ENCODE peak calls at places on chromosomes 3 and 15, in eight cellular contexts. One of them, this sample, is unnamed. For H3K36me3, the result is how much of the 10 kb centered on the place peaks cover.

GRCh38 chr15:100929641-100930042 is 10.5 kb downstream of the LRRK1 start:
- DNase-seq in brain microvascular endothelial cell: no peak
- DNase-seq in ovary: no peak
- DNase-seq in lung: no peak
- DNase-seq in mammary epithelial cell: peak
- DNase-seq in left ventricle myocardium inferior: no peak
- DNase-seq in psoas muscle: no peak
- DNase-seq in Caco-2: no peak
- DNase-seq in this sample: no peak

GRCh38 chr3:58120075-58120812 is 90.5 kb downstream of the DNASE1L3 start:
- DNase-seq in brain microvascular endothelial cell: no peak
- DNase-seq in ovary: no peak
- DNase-seq in lung: no peak
- DNase-seq in mammary epithelial cell: no peak
- DNase-seq in left ventricle myocardium inferior: no peak
- DNase-seq in psoas muscle: no peak
- DNase-seq in Caco-2: no peak
- DNase-seq in this sample: no peak

GRCh38 chr15:95371664-95372063 is 958.8 kb upstream of the NR2F2 start:
- DNase-seq in brain microvascular endothelial cell: peak
- DNase-seq in ovary: no peak
- DNase-seq in lung: no peak
- DNase-seq in mammary epithelial cell: peak
- DNase-seq in left ventricle myocardium inferior: no peak
- DNase-seq in psoas muscle: no peak
- DNase-seq in Caco-2: no peak
- DNase-seq in this sample: no peak

GRCh38 chr3:134007819-134008218 is 21.9 kb downstream of the SLCO2A1 start:
- DNase-seq in brain microvascular endothelial cell: no peak
- DNase-seq in ovary: no peak
- DNase-seq in lung: no peak
- DNase-seq in mammary epithelial cell: no peak
- DNase-seq in left ventricle myocardium inferior: no peak
- DNase-seq in psoas muscle: no peak
- DNase-seq in Caco-2: no peak
- DNase-seq in this sample: no peak

GRCh38 chr3:23859839-23860382 is 54.2 kb downstream of the UBE2E1 start:
- DNase-seq in brain microvascular endothelial cell: no peak
- DNase-seq in ovary: no peak
- DNase-seq in lung: no peak
- DNase-seq in mammary epithelial cell: no peak
- DNase-seq in left ventricle myocardium inferior: no peak
- DNase-seq in psoas muscle: no peak
- DNase-seq in Caco-2: no peak
- DNase-seq in this sample: no peak

GRCh38 chr15:32222716-32223115 is 180.4 kb downstream of the GOLGA8K start:
- DNase-seq in brain microvascular endothelial cell: no peak
- DNase-seq in ovary: no peak
- DNase-seq in lung: no peak
- DNase-seq in mammary epithelial cell: no peak
- DNase-seq in left ventricle myocardium inferior: no peak
- DNase-seq in psoas muscle: no peak
- DNase-seq in Caco-2: no peak
- DNase-seq in this sample: no peak

GRCh38 chr15:70474682-70475438 is 288.5 kb downstream of the UACA start:
- DNase-seq in brain microvascular endothelial cell: peak
- DNase-seq in ovary: no peak
- DNase-seq in lung: peak
- DNase-seq in mammary epithelial cell: peak
- DNase-seq in left ventricle myocardium inferior: peak
- DNase-seq in psoas muscle: peak
- DNase-seq in Caco-2: no peak
- DNase-seq in this sample: no peak

GRCh38 chr15:61828860-61829513 is 231.3 kb downstream of the VPS13C start:
- DNase-seq in brain microvascular endothelial cell: no peak
- DNase-seq in ovary: no peak
- DNase-seq in lung: no peak
- DNase-seq in mammary epithelial cell: no peak
- DNase-seq in left ventricle myocardium inferior: no peak
- DNase-seq in psoas muscle: peak
- DNase-seq in Caco-2: no peak
- DNase-seq in this sample: no peak

GRCh38 chr15:70533931-70534742 is 229.2 kb downstream of the UACA start:
- DNase-seq in brain microvascular endothelial cell: no peak
- DNase-seq in ovary: no peak
- DNase-seq in lung: no peak
- DNase-seq in mammary epithelial cell: no peak
- DNase-seq in left ventricle myocardium inferior: no peak
- DNase-seq in psoas muscle: no peak
- DNase-seq in Caco-2: no peak
- DNase-seq in this sample: peak

GRCh38 chr3:36060950-36061349 is 319.4 kb upstream of the STAC start:
- DNase-seq in brain microvascular endothelial cell: no peak
- DNase-seq in ovary: no peak
- DNase-seq in lung: no peak
- DNase-seq in mammary epithelial cell: no peak
- DNase-seq in left ventricle myocardium inferior: no peak
- DNase-seq in psoas muscle: no peak
- DNase-seq in Caco-2: no peak
- DNase-seq in this sample: no peak

GRCh38 chr15:53246996-53247395 is 456.9 kb upstream of the ONECUT1 start:
- DNase-seq in brain microvascular endothelial cell: no peak
- DNase-seq in ovary: no peak
- DNase-seq in lung: no peak
- DNase-seq in mammary epithelial cell: peak
- DNase-seq in left ventricle myocardium inferior: no peak
- DNase-seq in psoas muscle: no peak
- DNase-seq in Caco-2: no peak
- DNase-seq in this sample: no peak

GRCh38 chr3:152203677-152204076 is 65.1 kb upstream of the MBNL1 start:
- DNase-seq in brain microvascular endothelial cell: no peak
- DNase-seq in ovary: no peak
- DNase-seq in lung: no peak
- DNase-seq in mammary epithelial cell: no peak
- DNase-seq in left ventricle myocardium inferior: no peak
- DNase-seq in psoas muscle: no peak
- DNase-seq in Caco-2: no peak
- DNase-seq in this sample: no peak
- H3K4me3 ChIP-seq in brain microvascular endothelial cell: no peak
- H3K4me3 ChIP-seq in ovary: peak
- H3K4me3 ChIP-seq in lung: no peak
- H3K4me3 ChIP-seq in mammary epithelial cell: no peak
- H3K4me3 ChIP-seq in left ventricle myocardium inferior: peak
- H3K4me3 ChIP-seq in psoas muscle: peak
- H3K4me3 ChIP-seq in Caco-2: no peak
- H3K4me3 ChIP-seq in this sample: no peak

GRCh38 chr3:9746330-9746729 is 3.4 kb upstream of the OGG1 start:
- DNase-seq in brain microvascular endothelial cell: peak
- DNase-seq in ovary: no peak
- DNase-seq in lung: no peak
- DNase-seq in mammary epithelial cell: no peak
- DNase-seq in left ventricle myocardium inferior: no peak
- DNase-seq in psoas muscle: no peak
- DNase-seq in Caco-2: no peak
- DNase-seq in this sample: no peak

GRCh38 chr3:9749333-9749662 is 454 bp upstream of the OGG1 start:
- DNase-seq in brain microvascular endothelial cell: no peak
- DNase-seq in ovary: no peak
- DNase-seq in lung: no peak
- DNase-seq in mammary epithelial cell: no peak
- DNase-seq in left ventricle myocardium inferior: no peak
- DNase-seq in psoas muscle: no peak
- DNase-seq in Caco-2: no peak
- DNase-seq in this sample: no peak

GRCh38 chr3:9747267-9747666 is 2.5 kb upstream of the OGG1 start:
- DNase-seq in brain microvascular endothelial cell: no peak
- DNase-seq in ovary: no peak
- DNase-seq in lung: no peak
- DNase-seq in mammary epithelial cell: no peak
- DNase-seq in left ventricle myocardium inferior: no peak
- DNase-seq in psoas muscle: no peak
- DNase-seq in Caco-2: no peak
- DNase-seq in this sample: no peak

GRCh38 chr3:9750556-9751411 is 1.0 kb downstream of the OGG1 start:
- DNase-seq in brain microvascular endothelial cell: peak
- DNase-seq in ovary: no peak
- DNase-seq in lung: no peak
- DNase-seq in mammary epithelial cell: no peak
- DNase-seq in left ventricle myocardium inferior: no peak
- DNase-seq in psoas muscle: no peak
- DNase-seq in Caco-2: no peak
- DNase-seq in this sample: no peak

GRCh38 chr3:9749663-9750555 is at the start of gene OGG1:
- DNase-seq in brain microvascular endothelial cell: peak
- DNase-seq in ovary: peak
- DNase-seq in lung: peak
- DNase-seq in mammary epithelial cell: peak
- DNase-seq in left ventricle myocardium inferior: peak
- DNase-seq in psoas muscle: peak
- DNase-seq in Caco-2: peak
- DNase-seq in this sample: peak
- H3K36me3 ChIP-seq in brain microvascular endothelial cell: under half
- H3K36me3 ChIP-seq in ovary: under half
- H3K36me3 ChIP-seq in lung: under half
- H3K36me3 ChIP-seq in mammary epithelial cell: under half
- H3K36me3 ChIP-seq in left ventricle myocardium inferior: half or more
- H3K36me3 ChIP-seq in psoas muscle: under half
- H3K36me3 ChIP-seq in Caco-2: under half
- H3K36me3 ChIP-seq in this sample: under half

GRCh38 chr15:75182187-75183131 is 19.2 kb upstream of the C15orf39 start:
- DNase-seq in brain microvascular endothelial cell: no peak
- DNase-seq in ovary: no peak
- DNase-seq in lung: no peak
- DNase-seq in mammary epithelial cell: no peak
- DNase-seq in left ventricle myocardium inferior: no peak
- DNase-seq in psoas muscle: no peak
- DNase-seq in Caco-2: peak
- DNase-seq in this sample: no peak
- TF ChIP-seq CTCF in brain microvascular endothelial cell: peak
- TF ChIP-seq CTCF in ovary: no peak
- TF ChIP-seq CTCF in lung: no peak
- TF ChIP-seq CTCF in mammary epithelial cell: no peak
- TF ChIP-seq CTCF in left ventricle myocardium inferior: no peak
- TF ChIP-seq CTCF in psoas muscle: no peak
- TF ChIP-seq CTCF in Caco-2: peak
- TF ChIP-seq CTCF in this sample: no peak

GRCh38 chr3:49721861-49722781 is 1.6 kb downstream of the GMPPB start:
- DNase-seq in brain microvascular endothelial cell: no peak
- DNase-seq in ovary: peak
- DNase-seq in lung: no peak
- DNase-seq in mammary epithelial cell: no peak
- DNase-seq in left ventricle myocardium inferior: no peak
- DNase-seq in psoas muscle: no peak
- DNase-seq in Caco-2: no peak
- DNase-seq in this sample: no peak
- H3K4me3 ChIP-seq in brain microvascular endothelial cell: peak
- H3K4me3 ChIP-seq in ovary: no peak
- H3K4me3 ChIP-seq in lung: no peak
- H3K4me3 ChIP-seq in mammary epithelial cell: no peak
- H3K4me3 ChIP-seq in left ventricle myocardium inferior: peak
- H3K4me3 ChIP-seq in psoas muscle: peak
- H3K4me3 ChIP-seq in Caco-2: no peak
- H3K4me3 ChIP-seq in this sample: no peak

GRCh38 chr3:195882002-195882441 is 26.3 kb downstream of the TNK2 start:
- DNase-seq in brain microvascular endothelial cell: no peak
- DNase-seq in ovary: no peak
- DNase-seq in lung: no peak
- DNase-seq in mammary epithelial cell: no peak
- DNase-seq in left ventricle myocardium inferior: no peak
- DNase-seq in psoas muscle: no peak
- DNase-seq in Caco-2: no peak
- DNase-seq in this sample: no peak
- H3K36me3 ChIP-seq in brain microvascular endothelial cell: under half
- H3K36me3 ChIP-seq in ovary: under half
- H3K36me3 ChIP-seq in lung: under half
- H3K36me3 ChIP-seq in mammary epithelial cell: under half
- H3K36me3 ChIP-seq in left ventricle myocardium inferior: half or more
- H3K36me3 ChIP-seq in psoas muscle: under half
- H3K36me3 ChIP-seq in Caco-2: under half
- H3K36me3 ChIP-seq in this sample: under half

GRCh38 chr15:90547545-90547944 is 17.8 kb downstream of the CRTC3 start:
- DNase-seq in brain microvascular endothelial cell: no peak
- DNase-seq in ovary: no peak
- DNase-seq in lung: no peak
- DNase-seq in mammary epithelial cell: no peak
- DNase-seq in left ventricle myocardium inferior: no peak
- DNase-seq in psoas muscle: no peak
- DNase-seq in Caco-2: no peak
- DNase-seq in this sample: no peak

GRCh38 chr15:90539789-90540188 is 10.1 kb downstream of the CRTC3 start:
- DNase-seq in brain microvascular endothelial cell: no peak
- DNase-seq in ovary: no peak
- DNase-seq in lung: no peak
- DNase-seq in mammary epithelial cell: no peak
- DNase-seq in left ventricle myocardium inferior: no peak
- DNase-seq in psoas muscle: no peak
- DNase-seq in Caco-2: no peak
- DNase-seq in this sample: no peak

GRCh38 chr15:90540768-90541167 is 11.0 kb downstream of the CRTC3 start:
- DNase-seq in brain microvascular endothelial cell: no peak
- DNase-seq in ovary: no peak
- DNase-seq in lung: no peak
- DNase-seq in mammary epithelial cell: no peak
- DNase-seq in left ventricle myocardium inferior: no peak
- DNase-seq in psoas muscle: no peak
- DNase-seq in Caco-2: no peak
- DNase-seq in this sample: no peak

GRCh38 chr15:90550919-90551318 is 21.2 kb downstream of the CRTC3 start:
- DNase-seq in brain microvascular endothelial cell: no peak
- DNase-seq in ovary: no peak
- DNase-seq in lung: no peak
- DNase-seq in mammary epithelial cell: no peak
- DNase-seq in left ventricle myocardium inferior: no peak
- DNase-seq in psoas muscle: no peak
- DNase-seq in Caco-2: no peak
- DNase-seq in this sample: no peak

DNA sequence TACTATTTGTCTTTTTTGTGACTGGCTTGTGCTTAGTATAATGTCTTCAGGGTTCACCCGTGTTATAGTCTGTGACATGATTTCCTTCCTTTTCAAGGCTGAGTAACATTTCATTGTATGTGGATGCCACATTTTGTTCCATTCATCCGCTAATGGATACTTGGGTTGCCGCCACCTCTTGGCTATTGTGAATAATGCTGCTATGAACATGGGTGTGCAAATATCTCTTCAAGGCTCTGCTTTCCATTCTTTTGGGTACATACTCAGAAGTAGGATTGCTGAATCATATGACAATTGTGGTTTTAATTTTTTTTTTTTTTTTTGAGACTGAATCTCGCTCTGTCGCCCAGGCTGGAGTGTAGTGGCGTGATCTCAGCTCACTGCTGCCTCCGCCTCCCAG is 15.4 kb downstream of the CRTC3 start:
- DNase-seq in brain microvascular endothelial cell: no peak
- DNase-seq in ovary: no peak
- DNase-seq in lung: no peak
- DNase-seq in mammary epithelial cell: no peak
- DNase-seq in left ventricle myocardium inferior: no peak
- DNase-seq in psoas muscle: no peak
- DNase-seq in Caco-2: no peak
- DNase-seq in this sample: no peak
- TF ChIP-seq CTCF in brain microvascular endothelial cell: peak
- TF ChIP-seq CTCF in ovary: no peak
- TF ChIP-seq CTCF in lung: no peak
- TF ChIP-seq CTCF in mammary epithelial cell: no peak
- TF ChIP-seq CTCF in left ventricle myocardium inferior: no peak
- TF ChIP-seq CTCF in psoas muscle: no peak
- TF ChIP-seq CTCF in Caco-2: no peak
- TF ChIP-seq CTCF in this sample: no peak

This sample was measured in BJ.